ENCODE peak calls at places on chromosomes 2 and 18, in eight cellular contexts. Q is K562, T is GM12891, J is stomach, N is prostate gland, E is endothelial cell of umbilical vein, V is suprapubic skin, U is HCT116. Y is an unnamed sample.

GRCh38 chr2:76867854-76868253 is 654.3 kb downstream of the LRRTM4 start:
- DNase-seq in Q (no peak), T (no peak), J (no peak), N (no peak), E (peak; percentile 87), V (no peak), U (no peak), Y (no peak)

GRCh38 chr2:26396734-26397298 is 4.9 kb upstream of the DRC1 start:
- DNase-seq in Q (peak; percentile 60), T (no peak), J (no peak), N (no peak), E (no peak), V (no peak), U (no peak), Y (no peak)

GRCh38 chr2:48722391-48722790 is 33.1 kb downstream of the LHCGR start:
- DNase-seq in Q (no peak), T (no peak), J (no peak), N (no peak), E (no peak), V (no peak), U (no peak), Y (no peak)

GRCh38 chr2:154449951-154450658 is 248.4 kb upstream of the KCNJ3 start:
- DNase-seq in Q (no peak), T (no peak), J (no peak), N (no peak), E (no peak), V (no peak), U (no peak), Y (no peak)

GRCh38 chr2:95337829-95338228 is 40.7 kb downstream of the KCNIP3 start:
- DNase-seq in Q (no peak), T (no peak), J (no peak), N (no peak), E (no peak), V (no peak), U (no peak), Y (no peak)

GRCh38 chr2:197461073-197461472 is 7.7 kb downstream of the COQ10B start:
- DNase-seq in Q (no peak), T (no peak), J (no peak), N (no peak), E (no peak), V (no peak), U (no peak), Y (no peak)

GRCh38 chr18:23689031-23689615 is at the start of gene LAMA3:
- DNase-seq in Q (no peak), T (no peak), J (peak; percentile 77), N (peak; percentile 60), E (peak; percentile 53), V (no peak), U (no peak), Y (peak; percentile 48)

GRCh38 chr2:232942831-232943230 is 70.2 kb downstream of the NGEF start:
- DNase-seq in Q (no peak), T (no peak), J (no peak), N (no peak), E (no peak), V (no peak), U (no peak), Y (no peak)

GRCh38 chr2:29689666-29690065 is 231.7 kb downstream of the ALK start:
- DNase-seq in Q (no peak), T (no peak), J (no peak), N (no peak), E (no peak), V (no peak), U (no peak), Y (no peak)

GRCh38 chr2:479505-480161 is 191.7 kb upstream of the ALKAL2 start:
- DNase-seq in Q (no peak), T (no peak), J (no peak), N (peak; percentile 33), E (no peak), V (no peak), U (no peak), Y (no peak)

GRCh38 chr18:12239426-12239825 is 14.7 kb upstream of the CIDEA start:
- DNase-seq in Q (no peak), T (no peak), J (no peak), N (no peak), E (no peak), V (no peak), U (no peak), Y (no peak)

GRCh38 chr2:23561088-23561487 is 176.1 kb downstream of the KLHL29 start:
- DNase-seq in Q (no peak), T (no peak), J (no peak), N (no peak), E (no peak), V (no peak), U (no peak), Y (no peak)

GRCh38 chr2:219025637-219026585 is 15.4 kb downstream of the CFAP65 start:
- DNase-seq in Q (no peak), T (no peak), J (no peak), N (no peak), E (no peak), V (no peak), U (no peak), Y (no peak)

GRCh38 chr2:11103984-11104793 is 51.1 kb upstream of the SLC66A3 start:
- DNase-seq in Q (no peak), T (no peak), J (no peak), N (no peak), E (no peak), V (peak; percentile 58), U (no peak), Y (no peak)

GRCh38 chr2:9401059-9401547 is 22.2 kb downstream of the ITGB1BP1 start:
- DNase-seq in Q (no peak), T (no peak), J (no peak), N (no peak), E (no peak), V (no peak), U (no peak), Y (no peak)

GRCh38 chr2:9394816-9395215 is 28.5 kb downstream of the ITGB1BP1 start:
- DNase-seq in Q (no peak), T (no peak), J (no peak), N (no peak), E (no peak), V (no peak), U (no peak), Y (no peak)

GRCh38 chr2:9397201-9397600 is 26.1 kb downstream of the ITGB1BP1 start:
- DNase-seq in Q (no peak), T (no peak), J (no peak), N (no peak), E (no peak), V (no peak), U (no peak), Y (no peak)

GRCh38 chr2:9400268-9401058 is 22.9 kb downstream of the ITGB1BP1 start:
- DNase-seq in Q (no peak), T (no peak), J (no peak), N (no peak), E (no peak), V (no peak), U (no peak), Y (no peak)

GRCh38 chr2:9398881-9399805 is 24.2 kb downstream of the ITGB1BP1 start:
- DNase-seq in Q (no peak), T (no peak), J (no peak), N (no peak), E (no peak), V (no peak), U (no peak), Y (no peak)
- TF ChIP-seq POLR2AphosphoS5 in Q (no peak), T (no peak), J (peak; percentile 7), N (no peak), E (no peak), V (no peak), U (no peak), Y (peak; percentile 20)

GRCh38 chr18:11031966-11032365 is 117.4 kb downstream of the PIEZO2 start:
- DNase-seq in Q (no peak), T (no peak), J (no peak), N (no peak), E (no peak), V (no peak), U (no peak), Y (no peak)

GRCh38 chr18:11034816-11035215 is 114.6 kb downstream of the PIEZO2 start:
- DNase-seq in Q (no peak), T (no peak), J (no peak), N (no peak), E (no peak), V (no peak), U (no peak), Y (no peak)

GRCh38 chr18:11033503-11033902 is 115.9 kb downstream of the PIEZO2 start:
- DNase-seq in Q (no peak), T (no peak), J (no peak), N (no peak), E (no peak), V (no peak), U (no peak), Y (no peak)

GRCh38 chr18:11037841-11038240 is 111.5 kb downstream of the PIEZO2 start:
- DNase-seq in Q (no peak), T (no peak), J (no peak), N (no peak), E (no peak), V (no peak), U (no peak), Y (no peak)

DNA sequence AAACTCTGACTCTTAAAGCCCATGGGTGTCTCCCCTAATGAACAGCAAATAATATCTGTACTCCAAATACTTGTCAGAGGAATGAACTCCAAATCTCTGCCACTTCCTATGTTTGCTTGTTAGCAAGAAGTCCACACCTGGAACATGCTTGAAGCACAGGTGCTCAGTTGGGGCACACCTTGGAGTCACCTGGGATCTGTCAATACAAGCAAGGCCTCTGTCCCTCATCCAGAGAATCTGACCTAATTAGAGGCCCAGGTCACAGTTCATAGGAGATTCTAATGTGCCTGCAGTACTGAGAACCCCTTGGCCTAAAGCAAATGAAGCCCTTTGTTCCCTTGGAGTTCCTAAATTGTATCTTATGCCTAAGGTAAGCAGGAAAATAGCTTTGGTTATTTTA is 113.6 kb downstream of the PIEZO2 start:
- DNase-seq in Q (no peak), T (no peak), J (no peak), N (no peak), E (no peak), V (no peak), U (no peak), Y (no peak)
- TF ChIP-seq POLR2AphosphoS5 in Q (no peak), T (no peak), J (no peak), N (no peak), E (no peak), V (no peak), U (no peak), Y (no peak)

GRCh38 chr2:64213607-64214275 is 69.5 kb upstream of the PELI1 start:
- DNase-seq in Q (no peak), T (no peak), J (no peak), N (no peak), E (no peak), V (no peak), U (no peak), Y (no peak)
- TF ChIP-seq POLR2AphosphoS5 in Q (no peak), T (peak; percentile 31), J (no peak), N (no peak), E (no peak), V (no peak), U (no peak), Y (no peak)

DNA sequence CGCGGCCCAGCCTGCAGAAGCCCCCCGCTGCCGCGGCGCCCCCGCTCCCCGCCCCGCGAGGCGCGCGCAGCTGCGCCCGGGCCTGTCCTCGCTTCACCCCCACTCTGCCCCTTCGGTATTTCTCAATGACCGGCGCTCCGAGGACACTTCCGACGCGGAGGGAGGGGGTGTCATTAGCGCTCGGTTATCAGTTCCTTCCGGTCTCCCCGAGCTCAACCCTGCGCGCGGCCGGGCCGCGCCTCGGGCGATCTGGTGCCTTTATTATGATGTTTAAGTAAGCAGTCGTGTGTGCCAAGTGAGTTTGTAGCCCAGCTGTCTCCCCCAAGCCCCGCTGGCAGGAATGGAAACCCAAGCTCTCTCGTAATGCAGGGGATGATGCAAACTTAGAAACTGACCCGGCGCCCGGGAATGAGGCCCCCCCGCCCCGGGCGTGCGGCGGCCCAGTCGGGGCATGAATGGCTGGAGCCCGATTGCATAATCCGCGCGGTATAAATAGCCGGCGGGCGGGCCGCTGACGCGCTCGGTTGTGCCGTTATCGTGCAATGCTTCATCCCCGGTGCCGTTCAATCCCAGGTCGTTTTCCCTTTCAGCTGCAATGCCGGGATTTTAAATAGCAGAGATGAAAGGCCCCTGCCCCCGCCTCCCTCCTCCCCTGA is 3.9 kb upstream of the SPRED2 start:
- DNase-seq in Q (peak; percentile 64), T (peak; percentile 41), J (peak; percentile 89), N (peak; percentile 91), E (peak; percentile 59), V (peak; percentile 95), U (peak; percentile 63), Y (peak; percentile 82)
- TF ChIP-seq POLR2AphosphoS5 in Q (peak; percentile 58), T (no peak), J (peak; percentile 75), N (peak; percentile 81), E (no peak), V (peak; percentile 70), U (no peak), Y (peak; percentile 80)

Y was measured in breast epithelium.